ENCODE peak calls at places on chromosomes 4 and X, in seven cellular contexts. U is T-cell, S is RPMI8226, J is midbrain, R is left lung, A is T-helper 2 cell, E is SJSA1. Z is an unnamed sample.

GRCh38 chr4:71974681-71975080 is 57.1 kb upstream of the NPFFR2 start:
- DNase-seq in S (no peak), U (no peak), A (no peak), J (no peak), R (no peak), E (no peak), Z (no peak)

GRCh38 chr4:131367441-131367840 is 1781.7 kb upstream of the PCDH10 start:
- DNase-seq in S (no peak), R (no peak), A (no peak), J (no peak), U (no peak), E (no peak), Z (no peak)

GRCh38 chr4:1192091-1192492 is 19.7 kb upstream of the SPON2 start:
- DNase-seq in S (no peak), A (no peak), E (peak), J (peak), R (peak), U (no peak), Z (peak)

GRCh38 chr4:10623241-10623640 is 61.3 kb downstream of the CLNK start:
- DNase-seq in A (no peak), S (no peak), R (no peak), U (no peak), J (no peak), E (no peak), Z (no peak)

GRCh38 chrX:150936556-150936955 is 38.1 kb upstream of the CD99L2 start:
- DNase-seq in U (no peak), J (no peak), R (no peak), A (no peak), S (no peak), E (no peak), Z (no peak)

GRCh38 chr4:19195696-19196095 is 1056.0 kb upstream of the SLIT2 start:
- DNase-seq in A (no peak), J (no peak), E (no peak), S (no peak), U (no peak), R (no peak), Z (no peak)

GRCh38 chr4:45155081-45155777 is 428.9 kb upstream of the GNPDA2 start:
- DNase-seq in U (no peak), E (no peak), S (no peak), J (no peak), A (no peak), R (no peak), Z (peak)

GRCh38 chrX:96837808-96838207 is 45.9 kb upstream of the RPA4 start:
- DNase-seq in U (no peak), A (no peak), J (no peak), S (no peak), R (no peak), E (no peak), Z (peak)

GRCh38 chr4:73978886-73979285 is 2.9 kb downstream of the PF4 start:
- DNase-seq in S (no peak), J (no peak), R (no peak), U (no peak), A (no peak), E (no peak), Z (no peak)

GRCh38 chr4:26176621-26177121 is 144.1 kb upstream of the RBPJ start:
- DNase-seq in S (no peak), U (no peak), J (no peak), R (peak), E (no peak), A (no peak), Z (no peak)

GRCh38 chr4:174522183-174523002 is at the start of gene HPGD:
- DNase-seq in U (peak), E (peak), S (no peak), J (no peak), A (peak), R (peak), Z (peak)

GRCh38 chrX:110569506-110569905 is 210.9 kb downstream of the RTL9 start:
- DNase-seq in U (no peak), E (no peak), J (no peak), S (no peak), A (no peak), R (no peak), Z (peak)

GRCh38 chr4:121009578-121010338 is 62.6 kb downstream of the NDNF start:
- DNase-seq in A (no peak), R (no peak), E (no peak), U (no peak), J (no peak), S (no peak), Z (no peak)

GRCh38 chr4:57424231-57424897 is 314.2 kb upstream of the IGFBP7 start:
- DNase-seq in S (no peak), A (no peak), J (peak), U (no peak), R (no peak), E (no peak), Z (no peak)

GRCh38 chr4:101862595-101862994 is 72.1 kb downstream of the BANK1 start:
- DNase-seq in R (no peak), A (no peak), E (no peak), U (no peak), S (no peak), J (no peak), Z (no peak)

GRCh38 chr4:158793021-158793420 is 24.2 kb downstream of the FNIP2 start:
- DNase-seq in S (no peak), A (no peak), U (no peak), R (no peak), E (no peak), J (no peak), Z (no peak)

GRCh38 chrX:56505866-56506265 is 57.6 kb upstream of the UBQLN2 start:
- DNase-seq in J (no peak), S (no peak), R (no peak), U (no peak), E (no peak), A (no peak), Z (peak)

GRCh38 chr4:15695240-15695699 is 7.6 kb upstream of the BST1 start:
- DNase-seq in R (no peak), E (peak), A (no peak), S (no peak), U (no peak), J (no peak), Z (peak)

GRCh38 chrX:80816051-80816450 is 6.4 kb upstream of the BRWD3 start:
- DNase-seq in J (no peak), S (no peak), U (no peak), A (no peak), R (no peak), E (no peak), Z (no peak)

GRCh38 chr4:69760455-69760854 is at the start of gene SULT1B1:
- DNase-seq in E (no peak), R (no peak), U (peak), J (no peak), A (no peak), S (no peak), Z (no peak)

GRCh38 chr4:158996669-158997074 is 106.2 kb upstream of the RAPGEF2 start:
- DNase-seq in S (no peak), E (peak), J (no peak), A (no peak), U (no peak), R (no peak), Z (peak)

GRCh38 chr4:71186566-71187398 is 152.0 kb upstream of the SLC4A4 start:
- DNase-seq in A (peak), U (no peak), J (peak), S (no peak), R (peak), E (no peak), Z (no peak)

Z was measured in PC-9.